ENCODE peak calls at places on chromosomes 5 and 9, in nine cellular contexts. One of them, this sample, is unnamed.

GRCh38 chr5:126395198-126395597 is 28.0 kb upstream of the GRAMD2B start:
- DNase-seq in mammary epithelial cell: peak; percentile 90
- DNase-seq in fibroblast of lung: peak; percentile 68
- DNase-seq in naive thymus-derived CD4-positive, alpha-beta T cell: no peak
- DNase-seq in HepG2: no peak
- DNase-seq in upper lobe of right lung: no peak
- DNase-seq in mesenchymal stem cell: peak; percentile 70
- DNase-seq in lower lobe of right lung: no peak
- DNase-seq in spleen: no peak
- DNase-seq in this sample: no peak

GRCh38 chr5:39015743-39016586 is 58.2 kb downstream of the RICTOR start:
- DNase-seq in mammary epithelial cell: peak; percentile 63
- DNase-seq in mesenchymal stem cell: peak; percentile 73
- DNase-seq in fibroblast of lung: peak; percentile 86
- DNase-seq in HepG2: peak; percentile 14
- DNase-seq in lower lobe of right lung: no peak
- DNase-seq in spleen: no peak
- DNase-seq in naive thymus-derived CD4-positive, alpha-beta T cell: no peak
- DNase-seq in upper lobe of right lung: no peak
- DNase-seq in this sample: no peak

GRCh38 chr9:99259231-99259918 is 37.3 kb downstream of the SEC61B start:
- DNase-seq in mammary epithelial cell: no peak
- DNase-seq in lower lobe of right lung: peak; percentile 87
- DNase-seq in naive thymus-derived CD4-positive, alpha-beta T cell: peak; percentile 52
- DNase-seq in mesenchymal stem cell: no peak
- DNase-seq in upper lobe of right lung: peak; percentile 93
- DNase-seq in spleen: peak; percentile 87
- DNase-seq in fibroblast of lung: peak; percentile 30
- DNase-seq in HepG2: no peak
- DNase-seq in this sample: no peak

GRCh38 chr9:76136986-76137385 is 246.5 kb downstream of the PCSK5 start:
- DNase-seq in spleen: no peak
- DNase-seq in upper lobe of right lung: no peak
- DNase-seq in fibroblast of lung: peak; percentile 77
- DNase-seq in mesenchymal stem cell: peak; percentile 73
- DNase-seq in HepG2: peak; percentile 13
- DNase-seq in naive thymus-derived CD4-positive, alpha-beta T cell: no peak
- DNase-seq in lower lobe of right lung: no peak
- DNase-seq in mammary epithelial cell: peak; percentile 62
- DNase-seq in this sample: no peak

GRCh38 chr5:73321757-73322452 is 126.7 kb downstream of the FOXD1 start:
- DNase-seq in HepG2: no peak
- DNase-seq in mammary epithelial cell: peak; percentile 99
- DNase-seq in upper lobe of right lung: no peak
- DNase-seq in fibroblast of lung: peak; percentile 100
- DNase-seq in lower lobe of right lung: no peak
- DNase-seq in naive thymus-derived CD4-positive, alpha-beta T cell: no peak
- DNase-seq in mesenchymal stem cell: peak; percentile 60
- DNase-seq in spleen: no peak
- DNase-seq in this sample: no peak

GRCh38 chr5:155082401-155082800 is 68.8 kb downstream of the KIF4B start:
- DNase-seq in fibroblast of lung: peak; percentile 89
- DNase-seq in upper lobe of right lung: no peak
- DNase-seq in mammary epithelial cell: peak; percentile 54
- DNase-seq in spleen: no peak
- DNase-seq in naive thymus-derived CD4-positive, alpha-beta T cell: no peak
- DNase-seq in lower lobe of right lung: no peak
- DNase-seq in HepG2: no peak
- DNase-seq in mesenchymal stem cell: peak; percentile 62
- DNase-seq in this sample: no peak

GRCh38 chr5:123422433-123423277 is 548 bp downstream of the CEP120 start:
- DNase-seq in HepG2: peak; percentile 6
- DNase-seq in naive thymus-derived CD4-positive, alpha-beta T cell: peak; percentile 43
- DNase-seq in mesenchymal stem cell: peak; percentile 46
- DNase-seq in lower lobe of right lung: no peak
- DNase-seq in spleen: no peak
- DNase-seq in fibroblast of lung: peak; percentile 41
- DNase-seq in upper lobe of right lung: no peak
- DNase-seq in mammary epithelial cell: peak; percentile 38
- DNase-seq in this sample: no peak

GRCh38 chr9:123162359-123163345 is 105.7 kb downstream of the STRBP start:
- DNase-seq in fibroblast of lung: no peak
- DNase-seq in upper lobe of right lung: no peak
- DNase-seq in naive thymus-derived CD4-positive, alpha-beta T cell: no peak
- DNase-seq in spleen: no peak
- DNase-seq in lower lobe of right lung: no peak
- DNase-seq in mammary epithelial cell: no peak
- DNase-seq in HepG2: no peak
- DNase-seq in mesenchymal stem cell: peak; percentile 19
- DNase-seq in this sample: no peak

GRCh38 chr5:160369990-160370712 is at the start of gene C1QTNF2:
- DNase-seq in lower lobe of right lung: peak; percentile 63
- DNase-seq in mammary epithelial cell: peak; percentile 44
- DNase-seq in spleen: peak; percentile 85
- DNase-seq in upper lobe of right lung: peak; percentile 72
- DNase-seq in naive thymus-derived CD4-positive, alpha-beta T cell: no peak
- DNase-seq in mesenchymal stem cell: peak; percentile 75
- DNase-seq in fibroblast of lung: peak; percentile 78
- DNase-seq in HepG2: no peak
- DNase-seq in this sample: no peak

GRCh38 chr5:10513501-10514442 is 50.1 kb upstream of the ANKRD33B start:
- DNase-seq in lower lobe of right lung: no peak
- DNase-seq in upper lobe of right lung: no peak
- DNase-seq in fibroblast of lung: peak; percentile 95
- DNase-seq in mesenchymal stem cell: peak; percentile 68
- DNase-seq in HepG2: no peak
- DNase-seq in naive thymus-derived CD4-positive, alpha-beta T cell: no peak
- DNase-seq in mammary epithelial cell: no peak
- DNase-seq in spleen: peak; percentile 13
- DNase-seq in this sample: no peak

GRCh38 chr9:113570749-113571711 is 107.5 kb downstream of the RGS3 start:
- DNase-seq in mesenchymal stem cell: peak; percentile 61
- DNase-seq in HepG2: no peak
- DNase-seq in spleen: no peak
- DNase-seq in upper lobe of right lung: peak; percentile 20
- DNase-seq in lower lobe of right lung: no peak
- DNase-seq in fibroblast of lung: peak; percentile 21
- DNase-seq in naive thymus-derived CD4-positive, alpha-beta T cell: no peak
- DNase-seq in mammary epithelial cell: peak; percentile 69
- DNase-seq in this sample: no peak

GRCh38 chr5:178304761-178305645 is 72.4 kb upstream of the PHYKPL start:
- DNase-seq in fibroblast of lung: no peak
- DNase-seq in naive thymus-derived CD4-positive, alpha-beta T cell: no peak
- DNase-seq in upper lobe of right lung: peak; percentile 49
- DNase-seq in HepG2: no peak
- DNase-seq in lower lobe of right lung: peak; percentile 22
- DNase-seq in mammary epithelial cell: no peak
- DNase-seq in mesenchymal stem cell: no peak
- DNase-seq in spleen: peak; percentile 42
- DNase-seq in this sample: no peak

GRCh38 chr9:133708123-133708769 is 29.9 kb downstream of the SARDH start:
- DNase-seq in HepG2: no peak
- DNase-seq in mesenchymal stem cell: no peak
- DNase-seq in mammary epithelial cell: no peak
- DNase-seq in upper lobe of right lung: peak; percentile 57
- DNase-seq in lower lobe of right lung: no peak
- DNase-seq in naive thymus-derived CD4-positive, alpha-beta T cell: no peak
- DNase-seq in spleen: peak; percentile 64
- DNase-seq in fibroblast of lung: no peak
- DNase-seq in this sample: no peak

GRCh38 chr9:95043826-95044225 is 273.7 kb downstream of the FANCC start:
- DNase-seq in HepG2: no peak
- DNase-seq in upper lobe of right lung: no peak
- DNase-seq in spleen: no peak
- DNase-seq in mesenchymal stem cell: no peak
- DNase-seq in lower lobe of right lung: no peak
- DNase-seq in naive thymus-derived CD4-positive, alpha-beta T cell: no peak
- DNase-seq in fibroblast of lung: no peak
- DNase-seq in mammary epithelial cell: no peak
- DNase-seq in this sample: no peak

GRCh38 chr5:174283176-174283575 is 237.7 kb downstream of the NSG2 start:
- DNase-seq in upper lobe of right lung: no peak
- DNase-seq in lower lobe of right lung: no peak
- DNase-seq in spleen: no peak
- DNase-seq in naive thymus-derived CD4-positive, alpha-beta T cell: no peak
- DNase-seq in mesenchymal stem cell: no peak
- DNase-seq in mammary epithelial cell: no peak
- DNase-seq in fibroblast of lung: no peak
- DNase-seq in HepG2: no peak
- DNase-seq in this sample: no peak

GRCh38 chr5:90813392-90813791 is 254.8 kb downstream of the ADGRV1 start:
- DNase-seq in fibroblast of lung: no peak
- DNase-seq in upper lobe of right lung: no peak
- DNase-seq in mesenchymal stem cell: no peak
- DNase-seq in naive thymus-derived CD4-positive, alpha-beta T cell: no peak
- DNase-seq in mammary epithelial cell: no peak
- DNase-seq in HepG2: no peak
- DNase-seq in spleen: no peak
- DNase-seq in lower lobe of right lung: no peak
- DNase-seq in this sample: no peak

GRCh38 chr5:38468202-38468656 is 88.2 kb downstream of the LIFR start:
- DNase-seq in lower lobe of right lung: no peak
- DNase-seq in mesenchymal stem cell: peak; percentile 84
- DNase-seq in upper lobe of right lung: no peak
- DNase-seq in fibroblast of lung: peak; percentile 98
- DNase-seq in HepG2: peak; percentile 50
- DNase-seq in spleen: no peak
- DNase-seq in naive thymus-derived CD4-positive, alpha-beta T cell: no peak
- DNase-seq in mammary epithelial cell: peak; percentile 77
- DNase-seq in this sample: no peak

GRCh38 chr9:35686222-35687203 is 3.2 kb downstream of the TPM2 start:
- DNase-seq in lower lobe of right lung: no peak
- DNase-seq in upper lobe of right lung: no peak
- DNase-seq in fibroblast of lung: peak; percentile 71
- DNase-seq in HepG2: no peak
- DNase-seq in spleen: no peak
- DNase-seq in mammary epithelial cell: no peak
- DNase-seq in mesenchymal stem cell: peak; percentile 40
- DNase-seq in naive thymus-derived CD4-positive, alpha-beta T cell: no peak
- DNase-seq in this sample: no peak

GRCh38 chr9:2047916-2048315 is 32.8 kb downstream of the SMARCA2 start:
- DNase-seq in naive thymus-derived CD4-positive, alpha-beta T cell: no peak
- DNase-seq in mammary epithelial cell: no peak
- DNase-seq in HepG2: no peak
- DNase-seq in spleen: no peak
- DNase-seq in upper lobe of right lung: no peak
- DNase-seq in mesenchymal stem cell: no peak
- DNase-seq in fibroblast of lung: no peak
- DNase-seq in lower lobe of right lung: no peak
- DNase-seq in this sample: no peak
- H3K27me3 ChIP-seq in naive thymus-derived CD4-positive, alpha-beta T cell: no peaks in the 10 kb centered on the region
- H3K27me3 ChIP-seq in mammary epithelial cell: no peaks in the 10 kb centered on the region
- H3K27me3 ChIP-seq in HepG2: no peaks in the 10 kb centered on the region
- H3K27me3 ChIP-seq in spleen: no peaks in the 10 kb centered on the region
- H3K27me3 ChIP-seq in upper lobe of right lung: no peaks in the 10 kb centered on the region
- H3K27me3 ChIP-seq in mesenchymal stem cell: no peaks in the 10 kb centered on the region
- H3K27me3 ChIP-seq in fibroblast of lung: no peaks in the 10 kb centered on the region
- H3K27me3 ChIP-seq in lower lobe of right lung: no peaks in the 10 kb centered on the region
- H3K27me3 ChIP-seq in this sample: no peaks in the 10 kb centered on the region

GRCh38 chr9:132042324-132042723 is 37.3 kb downstream of the MED27 start:
- DNase-seq in HepG2: no peak
- DNase-seq in spleen: no peak
- DNase-seq in upper lobe of right lung: no peak
- DNase-seq in mesenchymal stem cell: peak; percentile 91
- DNase-seq in naive thymus-derived CD4-positive, alpha-beta T cell: no peak
- DNase-seq in fibroblast of lung: peak; percentile 99
- DNase-seq in lower lobe of right lung: no peak
- DNase-seq in mammary epithelial cell: peak; percentile 86
- DNase-seq in this sample: no peak
- H3K27ac ChIP-seq in HepG2: no peak overlapping the region
- H3K27ac ChIP-seq in spleen: no peak overlapping the region
- H3K27ac ChIP-seq in upper lobe of right lung: no peak overlapping the region
- H3K27ac ChIP-seq in mesenchymal stem cell: peak overlapping the region; percentile 65
- H3K27ac ChIP-seq in naive thymus-derived CD4-positive, alpha-beta T cell: no peak overlapping the region
- H3K27ac ChIP-seq in fibroblast of lung: peak overlapping the region; percentile 80
- H3K27ac ChIP-seq in lower lobe of right lung: no peak overlapping the region
- H3K27ac ChIP-seq in mammary epithelial cell: peak overlapping the region; percentile 47
- H3K27ac ChIP-seq in this sample: no peak overlapping the region

DNA sequence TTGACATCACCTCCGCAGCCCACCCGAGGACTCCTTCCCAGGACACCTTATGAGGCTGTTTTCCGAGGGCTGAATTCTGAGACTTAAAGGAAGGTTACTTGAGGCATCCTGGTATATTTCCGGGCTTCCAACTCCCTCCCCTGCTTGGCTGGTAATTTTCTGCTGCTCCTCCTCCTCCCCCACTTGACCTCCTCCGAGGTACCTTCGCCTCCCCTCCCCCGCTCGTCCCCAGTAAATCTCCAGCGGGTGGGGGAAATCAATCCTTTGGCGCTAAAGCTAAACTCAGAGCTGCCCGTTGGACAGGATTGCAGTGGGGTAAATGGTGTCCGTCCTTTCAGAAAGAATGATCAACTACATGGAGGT is 4.9 kb upstream of the ISL1 start:
- DNase-seq in lower lobe of right lung: no peak
- DNase-seq in fibroblast of lung: no peak
- DNase-seq in HepG2: no peak
- DNase-seq in mammary epithelial cell: no peak
- DNase-seq in naive thymus-derived CD4-positive, alpha-beta T cell: no peak
- DNase-seq in spleen: no peak
- DNase-seq in mesenchymal stem cell: no peak
- DNase-seq in upper lobe of right lung: no peak
- DNase-seq in this sample: no peak
- H3K4me3 ChIP-seq in lower lobe of right lung: peak overlapping the region; percentile 14
- H3K4me3 ChIP-seq in fibroblast of lung: no peak overlapping the region
- H3K4me3 ChIP-seq in HepG2: no peak overlapping the region
- H3K4me3 ChIP-seq in mammary epithelial cell: no peak overlapping the region
- H3K4me3 ChIP-seq in naive thymus-derived CD4-positive, alpha-beta T cell: no peak overlapping the region
- H3K4me3 ChIP-seq in spleen: no peak overlapping the region
- H3K4me3 ChIP-seq in mesenchymal stem cell: no peak overlapping the region
- H3K4me3 ChIP-seq in upper lobe of right lung: no peak overlapping the region
- H3K4me3 ChIP-seq in this sample: no peak overlapping the region

DNA sequence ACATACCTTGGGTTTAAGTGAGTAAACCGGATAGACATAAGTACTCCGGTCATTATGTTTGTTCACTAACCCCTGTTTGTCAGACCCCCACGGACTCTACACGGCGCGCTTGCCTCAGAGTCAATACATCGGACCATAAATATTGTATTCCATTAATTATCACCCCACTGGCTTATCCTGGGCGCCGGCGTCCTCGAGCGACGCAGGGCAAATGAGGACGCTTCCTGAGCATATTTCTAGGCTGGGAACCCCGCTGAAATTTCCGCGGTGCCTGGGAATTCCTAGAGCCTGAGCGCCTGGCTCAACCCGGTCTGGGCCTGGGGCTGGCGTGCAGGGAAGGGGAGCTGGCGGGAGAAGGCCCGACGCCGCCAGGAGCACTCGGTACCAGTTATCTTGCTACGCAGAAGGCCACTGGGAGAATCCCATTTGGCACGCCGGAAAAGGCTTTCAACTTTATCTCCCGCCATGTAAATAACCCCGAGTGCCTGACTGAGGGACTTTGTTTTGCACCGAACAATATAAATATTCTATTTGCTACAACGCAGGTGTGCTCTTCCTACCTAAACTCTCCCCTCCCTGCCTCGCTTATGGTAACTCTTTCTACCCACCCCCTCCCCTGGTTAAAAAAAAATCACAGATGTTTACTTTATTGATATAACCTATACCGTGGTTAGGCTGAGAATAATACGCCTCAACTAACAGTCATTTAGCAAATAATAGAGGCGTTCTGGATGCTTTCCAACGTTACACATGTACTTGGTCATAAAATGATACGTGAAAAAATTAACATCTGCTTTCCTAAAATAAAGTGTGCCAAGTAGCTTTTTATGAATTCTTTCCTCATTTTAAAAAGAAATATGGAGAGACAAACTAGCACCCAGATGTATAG is 19.5 kb downstream of the NR2F1 start:
- DNase-seq in mammary epithelial cell: no peak
- DNase-seq in fibroblast of lung: peak; percentile 58
- DNase-seq in HepG2: no peak
- DNase-seq in upper lobe of right lung: no peak
- DNase-seq in lower lobe of right lung: no peak
- DNase-seq in spleen: no peak
- DNase-seq in naive thymus-derived CD4-positive, alpha-beta T cell: no peak
- DNase-seq in mesenchymal stem cell: peak; percentile 49
- DNase-seq in this sample: no peak
- H3K27me3 ChIP-seq in mammary epithelial cell: peaks cover 24% of the 10 kb centered on the region
- H3K27me3 ChIP-seq in fibroblast of lung: no peaks in the 10 kb centered on the region
- H3K27me3 ChIP-seq in HepG2: peaks cover 2% of the 10 kb centered on the region
- H3K27me3 ChIP-seq in upper lobe of right lung: peaks cover 91% of the 10 kb centered on the region
- H3K27me3 ChIP-seq in lower lobe of right lung: peaks cover 93% of the 10 kb centered on the region
- H3K27me3 ChIP-seq in spleen: peaks cover 60% of the 10 kb centered on the region
- H3K27me3 ChIP-seq in naive thymus-derived CD4-positive, alpha-beta T cell: peaks cover 55% of the 10 kb centered on the region
- H3K27me3 ChIP-seq in mesenchymal stem cell: peaks cover 73% of the 10 kb centered on the region
- H3K27me3 ChIP-seq in this sample: peaks cover 87% of the 10 kb centered on the region

This sample was measured in CD4-positive, CD25-positive, alpha-beta regulatory T cell.